ENCODE peak calls at places on chromosomes 11 and 22, in six cellular contexts. Y is AG04450, V is fibroblast of villous mesenchyme, D is neural crest cell, K is transverse colon, Z is GM06990. B is an unnamed sample.

GRCh38 chr22:37290737-37291136 is 8.4 kb downstream of the CYTH4 start:
- DNase-seq in Y (peak), V (peak), Z (no peak), D (no peak), K (no peak), B (no peak)

GRCh38 chr22:46079861-46080821 is 70.2 kb upstream of the PPARA start:
- DNase-seq in K (peak), Z (no peak), Y (no peak), V (peak), D (no peak), B (no peak)

GRCh38 chr11:6627762-6628241 is 8.6 kb upstream of the TPP1 start:
- DNase-seq in Y (no peak), D (no peak), Z (no peak), V (no peak), K (no peak), B (no peak)

GRCh38 chr11:67423891-67424613 is 4.2 kb upstream of the RPS6KB2 start:
- DNase-seq in V (no peak), Y (no peak), K (no peak), Z (no peak), D (no peak), B (no peak)

GRCh38 chr22:37843746-37844089 is 416 bp downstream of the ANKRD54 start:
- DNase-seq in Y (no peak), V (no peak), Z (no peak), D (no peak), K (peak), B (peak)

GRCh38 chr11:19869946-19870589 is 157.4 kb downstream of the NAV2 start:
- DNase-seq in Z (no peak), V (no peak), K (no peak), D (no peak), Y (no peak), B (no peak)

GRCh38 chr11:125300791-125301218 is 136.3 kb downstream of the PKNOX2 start:
- DNase-seq in K (no peak), V (peak), D (no peak), Y (peak), Z (no peak), B (no peak)

GRCh38 chr11:117625237-117625636 is 171.8 kb downstream of the DSCAML1 start:
- DNase-seq in V (no peak), Y (no peak), Z (no peak), K (no peak), D (no peak), B (no peak)

GRCh38 chr11:102312656-102313055 is 4.6 kb upstream of the BIRC3 start:
- DNase-seq in K (no peak), D (no peak), Z (no peak), V (peak), Y (no peak), B (no peak)

GRCh38 chr22:39175127-39176066 is 22.9 kb upstream of the CBX7 start:
- DNase-seq in Y (no peak), Z (no peak), K (no peak), D (no peak), V (no peak), B (peak)

GRCh38 chr11:35115688-35116030 is 23.3 kb upstream of the CD44 start:
- DNase-seq in Z (no peak), V (peak), Y (no peak), K (no peak), D (no peak), B (no peak)

GRCh38 chr11:45176996-45177395 is 30.6 kb downstream of the PRDM11 start:
- DNase-seq in Z (no peak), K (no peak), D (no peak), V (no peak), Y (no peak), B (no peak)

GRCh38 chr22:42142771-42143461 is 12.3 kb upstream of the CYP2D6 start:
- DNase-seq in K (no peak), D (no peak), V (no peak), Y (no peak), Z (no peak), B (no peak)

GRCh38 chr11:123473941-123474668 is 44.0 kb downstream of the GRAMD1B start:
- DNase-seq in D (no peak), Y (peak), Z (no peak), K (no peak), V (peak), B (no peak)

GRCh38 chr11:73142128-73142377 is at the start of gene FCHSD2:
- DNase-seq in D (no peak), V (no peak), K (no peak), Z (no peak), Y (no peak), B (no peak)

GRCh38 chr11:81970886-81971285 is 762.8 kb downstream of the FAM181B start:
- DNase-seq in D (no peak), Y (no peak), K (no peak), Z (no peak), V (no peak), B (no peak)

GRCh38 chr22:42138972-42139371 is 8.4 kb upstream of the CYP2D6 start:
- DNase-seq in D (no peak), V (no peak), Z (no peak), K (no peak), Y (no peak), B (no peak)

GRCh38 chr11:4884341-4884740 is 2.6 kb downstream of the OR51T1 start:
- DNase-seq in V (no peak), Z (no peak), K (no peak), Y (no peak), D (no peak), B (no peak)

GRCh38 chr22:28142361-28142801 is 223.3 kb upstream of the PITPNB start:
- DNase-seq in K (no peak), D (no peak), V (peak), Z (no peak), Y (peak), B (no peak)

GRCh38 chr11:117417342-117417741 is 89.7 kb downstream of the CEP164 start:
- DNase-seq in V (no peak), K (no peak), D (no peak), Y (no peak), Z (no peak), B (no peak)

GRCh38 chr22:31106651-31107205 is 640 bp downstream of the SELENOM start:
- DNase-seq in V (peak), K (no peak), D (no peak), Y (no peak), Z (no peak), B (no peak)

GRCh38 chr11:82980292-82980691 is 78.8 kb downstream of the DDIAS start:
- DNase-seq in Y (peak), K (no peak), D (no peak), V (peak), Z (no peak), B (no peak)

GRCh38 chr22:48405741-48406140 is 1421.9 kb downstream of the BRD1 start:
- DNase-seq in K (no peak), D (no peak), V (no peak), Z (no peak), Y (no peak), B (no peak)

DNA sequence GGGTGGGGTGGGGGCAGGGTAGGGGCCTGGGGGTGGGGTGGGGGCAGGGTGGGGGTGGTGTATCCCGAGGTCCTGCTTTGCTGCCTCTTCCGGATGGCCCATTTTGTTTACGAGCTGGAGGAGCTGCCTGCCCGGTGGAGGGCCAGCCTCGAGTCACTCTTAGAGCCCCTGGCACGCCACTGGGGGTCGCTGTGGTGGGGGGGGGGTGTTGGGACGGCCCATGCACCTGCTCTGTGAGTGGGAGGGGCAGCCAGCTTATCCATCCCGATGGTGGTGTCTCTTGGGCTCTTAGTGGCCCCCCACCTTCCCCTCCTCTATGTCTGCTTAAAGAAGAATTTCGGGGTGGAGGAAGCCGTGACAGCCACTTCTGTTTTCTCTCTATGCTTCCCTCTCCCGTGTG is 24.6 kb downstream of the MRGPRD start:
- DNase-seq in Y (no peak), V (no peak), Z (peak), K (no peak), D (peak), B (no peak)
- TF ChIP-seq CTCF in Y (peak), V (peak), Z (peak), K (no peak), D (peak), B (no peak)

DNA sequence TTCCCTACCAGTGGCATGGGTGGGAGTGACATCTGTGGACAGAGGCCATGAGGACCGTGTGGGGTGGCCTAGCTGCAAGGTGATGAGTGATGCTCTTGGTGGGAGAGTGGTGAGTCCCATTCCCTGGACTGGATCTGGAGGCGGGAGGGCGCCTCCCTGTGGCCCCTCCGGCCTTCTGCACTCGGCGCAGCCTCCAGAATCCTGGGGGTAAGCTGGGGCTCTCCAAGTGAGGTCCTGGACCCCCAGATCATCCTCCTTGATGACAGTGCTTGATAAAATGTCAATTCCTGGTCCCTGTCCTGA is 32.3 kb upstream of the PRR5 start:
- DNase-seq in Z (no peak), Y (no peak), K (no peak), V (no peak), D (no peak), B (peak)
- TF ChIP-seq CTCF in Z (peak), Y (peak), K (no peak), V (peak), D (peak), B (no peak)

GRCh38 chr11:8812438-8812837 is 98.6 kb upstream of the AKIP1 start:
- DNase-seq in K (no peak), Z (no peak), Y (no peak), D (no peak), V (peak), B (no peak)
- TF ChIP-seq CTCF in K (no peak), Z (no peak), Y (no peak), D (no peak), V (no peak), B (no peak)

GRCh38 chr11:65781962-65782815 is 1.4 kb upstream of the AP5B1 start:
- DNase-seq in V (no peak), K (no peak), Z (no peak), D (no peak), Y (no peak), B (peak)

GRCh38 chr11:65782816-65783228 is 2.0 kb upstream of the AP5B1 start:
- DNase-seq in K (peak), Z (no peak), D (no peak), Y (no peak), V (no peak), B (peak)

GRCh38 chr11:65779919-65780769 is 632 bp downstream of the AP5B1 start:
- DNase-seq in V (peak), Y (peak), K (peak), D (peak), Z (peak), B (peak)

GRCh38 chr11:65780770-65781151 is at the start of gene AP5B1:
- DNase-seq in Z (peak), V (peak), D (no peak), K (peak), Y (no peak), B (peak)

DNA sequence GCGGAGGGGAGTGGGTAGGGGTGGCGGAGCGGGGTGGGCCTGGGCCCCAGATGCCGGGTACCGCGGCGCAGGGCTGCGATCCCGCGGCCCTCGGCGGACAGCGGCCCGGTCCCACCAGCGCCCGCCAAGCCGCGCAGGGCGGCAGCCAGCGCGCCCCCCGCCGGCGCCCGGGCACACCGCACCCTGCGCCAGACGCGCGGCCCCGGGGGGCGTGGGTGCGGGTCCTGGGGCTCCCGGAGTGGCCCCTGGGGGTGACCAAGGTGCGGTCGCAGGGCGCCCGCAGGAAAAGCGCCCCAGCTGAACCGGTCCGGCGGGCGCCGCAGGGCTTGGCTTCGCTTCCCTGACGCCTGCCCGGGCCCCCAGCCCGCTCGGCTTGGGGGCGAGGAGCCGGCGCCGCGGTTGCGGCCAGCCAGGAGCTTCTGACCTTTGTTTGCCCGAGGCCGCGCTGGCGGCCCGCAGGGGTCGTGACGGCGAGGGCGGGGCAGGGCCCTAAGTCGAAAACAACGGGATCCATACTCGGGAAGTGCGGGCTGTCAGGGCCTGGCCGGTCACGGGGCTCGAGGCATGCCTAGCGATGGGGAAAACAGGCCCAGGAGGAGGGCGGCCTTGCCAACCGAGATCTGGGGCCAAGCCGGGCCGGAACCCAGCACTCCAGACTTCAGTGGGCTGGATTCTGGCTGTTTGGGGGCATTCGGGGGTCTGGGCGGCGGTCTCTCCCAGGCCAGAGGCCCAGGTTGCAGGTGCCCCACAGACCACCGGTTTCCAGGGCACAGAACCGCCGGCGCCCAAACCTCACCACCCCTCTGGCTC is 581 bp upstream of the AP5B1 start:
- DNase-seq in Y (no peak), Z (no peak), V (no peak), D (peak), K (peak), B (peak)
- TF ChIP-seq CTCF in Y (no peak), Z (no peak), V (no peak), D (peak), K (peak), B (no peak)

GRCh38 chr11:62721994-62722393 is 5.3 kb downstream of the HNRNPUL2 start:
- DNase-seq in K (no peak), D (no peak), Z (no peak), V (peak), Y (no peak), B (no peak)
- TF ChIP-seq CTCF in K (no peak), D (no peak), Z (no peak), V (no peak), Y (peak), B (no peak)

GRCh38 chr22:44970291-44970690 is 39.5 kb downstream of the PHF21B start:
- DNase-seq in Z (no peak), Y (no peak), K (no peak), D (no peak), V (no peak), B (no peak)

GRCh38 chr22:44969817-44970216 is 40.0 kb downstream of the PHF21B start:
- DNase-seq in Y (no peak), K (no peak), V (no peak), D (no peak), Z (no peak), B (no peak)

GRCh38 chr22:44971651-44972362 is 38.0 kb downstream of the PHF21B start:
- DNase-seq in V (no peak), D (no peak), K (no peak), Y (no peak), Z (no peak), B (no peak)

GRCh38 chr22:44965171-44965570 is 44.6 kb downstream of the PHF21B start:
- DNase-seq in Z (no peak), D (no peak), K (no peak), V (no peak), Y (no peak), B (no peak)

GRCh38 chr22:44968736-44969135 is 41.1 kb downstream of the PHF21B start:
- DNase-seq in Y (no peak), Z (no peak), V (no peak), D (no peak), K (no peak), B (no peak)
- TF ChIP-seq CTCF in Y (no peak), Z (peak), V (no peak), D (peak), K (no peak), B (no peak)

GRCh38 chr11:9663699-9664275 is at the start of gene SWAP70:
- DNase-seq in K (peak), Y (peak), Z (peak), V (peak), D (peak), B (peak)
- TF ChIP-seq CTCF in K (peak), Y (peak), Z (no peak), V (peak), D (peak), B (no peak)

DNA sequence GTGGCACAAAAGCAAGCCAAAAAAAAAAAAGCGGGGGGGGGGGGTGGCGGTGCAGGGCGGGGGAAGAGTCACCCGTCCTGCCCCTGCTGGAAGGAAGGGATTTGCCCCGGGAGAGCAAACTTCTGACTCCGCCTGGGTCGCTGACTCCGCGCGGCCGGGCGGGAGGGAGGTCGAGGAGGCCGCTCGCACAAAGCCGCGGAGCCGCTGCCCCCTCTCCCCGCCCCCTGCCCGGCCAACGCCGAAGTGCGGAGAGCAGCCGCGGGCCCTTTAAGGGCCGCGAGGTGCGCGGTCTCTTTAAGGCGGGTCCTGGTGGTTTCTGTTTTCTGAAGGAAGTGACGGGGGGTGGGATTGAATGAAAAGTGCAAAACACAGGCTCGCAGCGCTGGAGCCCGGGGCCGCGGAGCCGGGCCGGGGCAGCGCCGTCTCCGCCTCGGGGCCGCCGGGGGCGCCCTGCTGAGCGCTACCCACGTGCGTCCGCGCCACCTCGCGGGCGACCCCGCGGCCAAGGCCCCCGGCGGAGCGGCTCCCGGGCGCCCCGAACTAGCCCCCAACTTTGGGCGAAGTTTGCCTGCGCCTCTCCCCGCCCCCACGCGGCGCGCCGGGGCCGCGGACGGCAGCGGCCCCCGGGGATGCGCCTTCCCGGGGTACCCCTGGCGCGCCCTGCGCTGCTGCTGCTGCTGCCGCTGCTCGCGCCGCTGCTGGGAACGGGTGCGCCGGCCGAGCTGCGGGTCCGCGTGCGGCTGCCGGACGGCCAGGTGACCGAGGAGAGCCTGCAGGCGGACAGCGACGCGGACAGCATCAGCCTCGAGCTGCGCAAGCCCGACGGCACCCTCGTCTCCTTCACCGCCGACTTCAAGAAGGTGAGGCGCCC is at the start of gene OAF:
- DNase-seq in Z (peak), K (peak), Y (peak), D (peak), V (peak), B (peak)
- TF ChIP-seq CTCF in Z (no peak), K (peak), Y (no peak), D (peak), V (peak), B (no peak)

B was measured in mucosa of descending colon.